ENCODE peak calls at places on chromosome 9, in nine cellular contexts. O is GM19239; C is dorsolateral prefrontal cortex; X is naive thymus-derived CD8-positive, alpha-beta T cell; P is osteoblast; R is cerebellar nuclear complex; J is HTR-8/SVneo; U is T47D; H is choroid plexus epithelial cell. W is an unnamed sample.

GRCh38 chr9:38390851-38391250 is 1.7 kb upstream of the ALDH1B1 start:
- DNase-seq in C (no peak), J (no peak), P (no peak), O (no peak), R (no peak), X (no peak), U (no peak), H (no peak), W (no peak)

GRCh38 chr9:106860731-106861584 is 2.0 kb upstream of the ZNF462 start:
- DNase-seq in J (peak), R (no peak), C (no peak), U (no peak), P (peak), O (no peak), X (no peak), H (peak), W (peak)

GRCh38 chr9:129556576-129557191 is 64.2 kb downstream of the C9orf50 start:
- DNase-seq in R (no peak), X (no peak), O (no peak), P (peak), U (no peak), C (no peak), J (no peak), H (peak), W (no peak)

GRCh38 chr9:68496356-68496755 is 44.3 kb downstream of the TMEM252 start:
- DNase-seq in U (no peak), P (no peak), R (no peak), O (no peak), X (no peak), J (no peak), C (no peak), H (no peak), W (no peak)

GRCh38 chr9:126499005-126499910 is 114.5 kb upstream of the LMX1B start:
- DNase-seq in O (no peak), P (peak), X (peak), J (peak), C (no peak), U (peak), R (peak), H (peak), W (peak)

GRCh38 chr9:121217609-121218292 is 16.1 kb upstream of the RAB14 start:
- DNase-seq in U (no peak), P (no peak), X (no peak), C (no peak), J (no peak), H (peak), O (no peak), R (no peak), W (no peak)

GRCh38 chr9:98867109-98867433 is 59.6 kb downstream of the GALNT12 start:
- DNase-seq in O (no peak), R (no peak), U (no peak), H (no peak), C (no peak), P (no peak), X (no peak), J (no peak), W (no peak)

GRCh38 chr9:132190966-132191365 is 29.1 kb downstream of the NTNG2 start:
- DNase-seq in O (no peak), P (no peak), U (no peak), J (no peak), X (no peak), H (no peak), C (no peak), R (no peak), W (no peak)

GRCh38 chr9:114366334-114367128 is 21.3 kb downstream of the AKNA start:
- DNase-seq in U (no peak), H (peak), O (peak), J (peak), P (peak), C (no peak), X (no peak), R (no peak), W (no peak)

GRCh38 chr9:3751125-3751758 is 225.4 kb upstream of the RFX3 start:
- DNase-seq in O (no peak), P (no peak), C (no peak), R (no peak), J (no peak), U (no peak), H (peak), X (no peak), W (no peak)

GRCh38 chr9:88991066-88992030 is at the start of gene S1PR3:
- DNase-seq in R (no peak), J (peak), U (peak), P (peak), O (no peak), H (peak), C (no peak), X (no peak), W (peak)

GRCh38 chr9:132418743-132419363 is 8.8 kb downstream of the CFAP77 start:
- DNase-seq in R (no peak), C (no peak), J (no peak), O (no peak), U (no peak), H (no peak), X (no peak), P (no peak), W (no peak)

GRCh38 chr9:76701441-76702031 is 62.7 kb upstream of the PCA3 start:
- DNase-seq in H (no peak), U (no peak), P (no peak), R (peak), O (no peak), J (no peak), C (no peak), X (no peak), W (peak)

GRCh38 chr9:135074354-135075233 is 12.9 kb upstream of the OLFM1 start:
- DNase-seq in O (no peak), J (no peak), H (no peak), R (no peak), U (no peak), X (no peak), P (peak), C (peak), W (peak)

GRCh38 chr9:130040901-130041647 is 1.9 kb downstream of the FNBP1 start:
- DNase-seq in X (no peak), R (no peak), O (no peak), P (no peak), U (no peak), J (no peak), C (no peak), H (no peak), W (no peak)

GRCh38 chr9:14320272-14321245 is 6.6 kb upstream of the NFIB start:
- DNase-seq in U (no peak), R (no peak), C (no peak), H (peak), P (peak), X (no peak), J (peak), O (no peak), W (no peak)

GRCh38 chr9:112224401-112225289 is 49.5 kb upstream of the SUSD1 start:
- DNase-seq in C (no peak), O (no peak), H (peak), X (no peak), J (no peak), P (peak), R (no peak), U (no peak), W (no peak)

GRCh38 chr9:7377489-7377888 is 422.1 kb downstream of the DMAC1 start:
- DNase-seq in O (no peak), X (no peak), R (no peak), H (no peak), J (no peak), P (no peak), U (no peak), C (no peak), W (no peak)

GRCh38 chr9:91486699-91487497 is 63.3 kb upstream of the NFIL3 start:
- DNase-seq in U (no peak), R (no peak), X (no peak), P (peak), H (peak), O (no peak), J (peak), C (no peak), W (no peak)

GRCh38 chr9:22050924-22051323 is 41.8 kb upstream of the CDKN2B start:
- DNase-seq in O (peak), C (no peak), X (no peak), J (no peak), P (no peak), R (no peak), H (no peak), U (no peak), W (no peak)

GRCh38 chr9:113488490-113488889 is 25.0 kb downstream of the RGS3 start:
- DNase-seq in U (no peak), C (no peak), H (no peak), J (no peak), R (no peak), O (no peak), P (peak), X (no peak), W (no peak)

GRCh38 chr9:8262625-8263622 is 463.3 kb upstream of the DMAC1 start:
- DNase-seq in H (no peak), O (no peak), J (no peak), C (no peak), P (no peak), R (peak), U (no peak), X (no peak), W (no peak)

GRCh38 chr9:79115176-79115575 is 456.6 kb upstream of the TLE4 start:
- DNase-seq in P (no peak), X (no peak), O (no peak), H (no peak), J (no peak), U (no peak), R (no peak), C (no peak), W (no peak)

W was measured in ecto neural progenitor cell.